ENCODE peak calls at places on chromosomes 5 and 9, in seven cellular contexts. J, Q, K, I, L, Y and X are unnamed samples.
A peak's percentile ranks its signal among the peaks of the same experiment; 100 is the strongest.

GRCh38 chr9:129776938-129777768 is 24.3 kb upstream of the PTGES start:
- DNase-seq in Q (no peak), J (peak; percentile 99), L (no peak), I (peak; percentile 97), K (peak; percentile 96), Y (peak; percentile 76), X (peak; percentile 81)

GRCh38 chr9:93673271-93673843 is 97.0 kb downstream of the PHF2 start:
- DNase-seq in Q (peak; percentile 20), K (peak; percentile 17), I (no peak), Y (no peak), L (no peak), J (no peak), X (no peak)

GRCh38 chr9:69131682-69132081 is 42.4 kb upstream of the TJP2 start:
- DNase-seq in Y (no peak), K (no peak), L (no peak), I (peak; percentile 44), J (peak; percentile 98), Q (no peak), X (no peak)

GRCh38 chr5:96157077-96157780 is 195.6 kb upstream of the ELL2 start:
- DNase-seq in Q (no peak), K (no peak), J (no peak), I (peak; percentile 73), L (no peak), Y (no peak), X (no peak)

GRCh38 chr5:54455413-54456157 is at the start of gene HSPB3:
- DNase-seq in I (peak; percentile 64), L (no peak), Q (no peak), J (peak; percentile 69), Y (no peak), K (peak; percentile 47), X (no peak)

GRCh38 chr9:34562136-34562745 is 27.3 kb downstream of the CNTFR start:
- DNase-seq in L (no peak), J (no peak), K (no peak), I (no peak), Y (no peak), Q (no peak), X (no peak)

GRCh38 chr5:2742921-2743679 is 8.4 kb downstream of the IRX2 start:
- DNase-seq in Q (no peak), L (no peak), K (no peak), Y (no peak), J (no peak), I (no peak), X (no peak)

GRCh38 chr5:130908186-130908585 is 256.9 kb downstream of the HINT1 start:
- DNase-seq in K (no peak), L (no peak), J (no peak), I (no peak), Y (no peak), Q (no peak), X (no peak)

GRCh38 chr9:69433426-69433825 is 108.4 kb downstream of the ENTREP1 start:
- DNase-seq in Q (no peak), I (no peak), K (no peak), L (no peak), J (no peak), Y (no peak), X (no peak)

GRCh38 chr5:125198270-125198974 is 452.0 kb upstream of the ZNF608 start:
- DNase-seq in L (no peak), Q (peak; percentile 94), J (peak; percentile 79), Y (peak; percentile 26), K (peak; percentile 87), I (no peak), X (no peak)

GRCh38 chr5:171776747-171777419 is 8.7 kb upstream of the SMIM23 start:
- DNase-seq in J (no peak), I (no peak), Y (no peak), Q (no peak), L (no peak), K (no peak), X (no peak)

GRCh38 chr5:25694805-25695204 is 1050.0 kb upstream of the CDH10 start:
- DNase-seq in Q (no peak), K (no peak), Y (no peak), J (no peak), L (no peak), I (no peak), X (no peak)

GRCh38 chr9:132630811-132631210 is 39.0 kb downstream of the DDX31 start:
- DNase-seq in Y (no peak), Q (peak; percentile 50), K (no peak), J (no peak), I (peak; percentile 76), L (no peak), X (no peak)

GRCh38 chr9:92969516-92970466 is 22.5 kb downstream of the FGD3 start:
- DNase-seq in J (no peak), K (no peak), Q (no peak), I (no peak), Y (no peak), L (no peak), X (no peak)